ENCODE peak calls at places on chromosome 15, in ten cellular contexts. One of them, this sample, is unnamed.

GRCh38 chr15:28943611-28944230 is 57.9 kb downstream of the APBA2 start:
- DNase-seq in left lung: no peak
- DNase-seq in heart right ventricle: no peak
- DNase-seq in astrocyte: no peak
- DNase-seq in HL-60: no peak
- DNase-seq in kidney: no peak
- DNase-seq in neural progenitor cell: no peak
- DNase-seq in CD8-positive, alpha-beta memory T cell: no peak
- DNase-seq in A549: no peak
- DNase-seq in CD4-positive, alpha-beta T cell: no peak
- DNase-seq in this sample: no peak

GRCh38 chr15:92806763-92807162 is 93.4 kb upstream of the CHD2 start:
- DNase-seq in left lung: no peak
- DNase-seq in heart right ventricle: peak
- DNase-seq in astrocyte: no peak
- DNase-seq in HL-60: no peak
- DNase-seq in kidney: no peak
- DNase-seq in neural progenitor cell: no peak
- DNase-seq in CD8-positive, alpha-beta memory T cell: no peak
- DNase-seq in A549: no peak
- DNase-seq in CD4-positive, alpha-beta T cell: no peak
- DNase-seq in this sample: no peak

GRCh38 chr15:68055224-68055705 is 1.1 kb downstream of the PIAS1 start:
- DNase-seq in left lung: no peak
- DNase-seq in heart right ventricle: no peak
- DNase-seq in astrocyte: peak
- DNase-seq in HL-60: no peak
- DNase-seq in kidney: no peak
- DNase-seq in neural progenitor cell: peak
- DNase-seq in CD8-positive, alpha-beta memory T cell: peak
- DNase-seq in A549: no peak
- DNase-seq in CD4-positive, alpha-beta T cell: peak
- DNase-seq in this sample: peak

GRCh38 chr15:73329501-73330200 is 39.1 kb downstream of the HCN4 start:
- DNase-seq in left lung: no peak
- DNase-seq in heart right ventricle: no peak
- DNase-seq in astrocyte: no peak
- DNase-seq in HL-60: no peak
- DNase-seq in kidney: peak
- DNase-seq in neural progenitor cell: no peak
- DNase-seq in CD8-positive, alpha-beta memory T cell: no peak
- DNase-seq in A549: no peak
- DNase-seq in CD4-positive, alpha-beta T cell: no peak
- DNase-seq in this sample: no peak

GRCh38 chr15:75145027-75145841 is 56.4 kb upstream of the C15orf39 start:
- DNase-seq in left lung: no peak
- DNase-seq in heart right ventricle: no peak
- DNase-seq in astrocyte: no peak
- DNase-seq in HL-60: no peak
- DNase-seq in kidney: no peak
- DNase-seq in neural progenitor cell: no peak
- DNase-seq in CD8-positive, alpha-beta memory T cell: no peak
- DNase-seq in A549: peak
- DNase-seq in CD4-positive, alpha-beta T cell: no peak
- DNase-seq in this sample: no peak

GRCh38 chr15:53634517-53635106 is 124.9 kb downstream of the WDR72 start:
- DNase-seq in left lung: no peak
- DNase-seq in heart right ventricle: no peak
- DNase-seq in astrocyte: no peak
- DNase-seq in HL-60: no peak
- DNase-seq in kidney: no peak
- DNase-seq in neural progenitor cell: no peak
- DNase-seq in CD8-positive, alpha-beta memory T cell: no peak
- DNase-seq in A549: no peak
- DNase-seq in CD4-positive, alpha-beta T cell: no peak
- DNase-seq in this sample: no peak

GRCh38 chr15:75051161-75051560 is 27.8 kb downstream of the PPCDC start:
- DNase-seq in left lung: no peak
- DNase-seq in heart right ventricle: peak
- DNase-seq in astrocyte: no peak
- DNase-seq in HL-60: no peak
- DNase-seq in kidney: peak
- DNase-seq in neural progenitor cell: no peak
- DNase-seq in CD8-positive, alpha-beta memory T cell: no peak
- DNase-seq in A549: no peak
- DNase-seq in CD4-positive, alpha-beta T cell: no peak
- DNase-seq in this sample: no peak

GRCh38 chr15:56736308-56736707 is 3.0 kb upstream of the ZNF280D start:
- DNase-seq in left lung: no peak
- DNase-seq in heart right ventricle: no peak
- DNase-seq in astrocyte: peak
- DNase-seq in HL-60: no peak
- DNase-seq in kidney: no peak
- DNase-seq in neural progenitor cell: no peak
- DNase-seq in CD8-positive, alpha-beta memory T cell: no peak
- DNase-seq in A549: no peak
- DNase-seq in CD4-positive, alpha-beta T cell: no peak
- DNase-seq in this sample: no peak

GRCh38 chr15:74790080-74790916 is 8.4 kb downstream of the CSK start:
- DNase-seq in left lung: peak
- DNase-seq in heart right ventricle: peak
- DNase-seq in astrocyte: peak
- DNase-seq in HL-60: peak
- DNase-seq in kidney: peak
- DNase-seq in neural progenitor cell: no peak
- DNase-seq in CD8-positive, alpha-beta memory T cell: no peak
- DNase-seq in A549: no peak
- DNase-seq in CD4-positive, alpha-beta T cell: no peak
- DNase-seq in this sample: no peak

GRCh38 chr15:57922780-57923179 is 142.7 kb downstream of the ALDH1A2 start:
- DNase-seq in left lung: peak
- DNase-seq in heart right ventricle: peak
- DNase-seq in astrocyte: no peak
- DNase-seq in HL-60: no peak
- DNase-seq in kidney: peak
- DNase-seq in neural progenitor cell: no peak
- DNase-seq in CD8-positive, alpha-beta memory T cell: no peak
- DNase-seq in A549: no peak
- DNase-seq in CD4-positive, alpha-beta T cell: no peak
- DNase-seq in this sample: no peak

GRCh38 chr15:78790027-78790426 is 21.2 kb downstream of the ADAMTS7 start:
- DNase-seq in left lung: no peak
- DNase-seq in heart right ventricle: no peak
- DNase-seq in astrocyte: no peak
- DNase-seq in HL-60: peak
- DNase-seq in kidney: no peak
- DNase-seq in neural progenitor cell: no peak
- DNase-seq in CD8-positive, alpha-beta memory T cell: no peak
- DNase-seq in A549: no peak
- DNase-seq in CD4-positive, alpha-beta T cell: no peak
- DNase-seq in this sample: no peak

GRCh38 chr15:38477637-38478036 is 23.7 kb downstream of the FAM98B start:
- DNase-seq in left lung: no peak
- DNase-seq in heart right ventricle: no peak
- DNase-seq in astrocyte: peak
- DNase-seq in HL-60: no peak
- DNase-seq in kidney: no peak
- DNase-seq in neural progenitor cell: no peak
- DNase-seq in CD8-positive, alpha-beta memory T cell: no peak
- DNase-seq in A549: no peak
- DNase-seq in CD4-positive, alpha-beta T cell: no peak
- DNase-seq in this sample: no peak

GRCh38 chr15:31471731-31472430 is 145.2 kb downstream of the KLF13 start:
- DNase-seq in left lung: no peak
- DNase-seq in heart right ventricle: no peak
- DNase-seq in astrocyte: peak
- DNase-seq in HL-60: no peak
- DNase-seq in kidney: no peak
- DNase-seq in neural progenitor cell: no peak
- DNase-seq in CD8-positive, alpha-beta memory T cell: no peak
- DNase-seq in A549: no peak
- DNase-seq in CD4-positive, alpha-beta T cell: no peak
- DNase-seq in this sample: no peak

GRCh38 chr15:48954538-48954937 is 9.2 kb downstream of the SHC4 start:
- DNase-seq in left lung: no peak
- DNase-seq in heart right ventricle: no peak
- DNase-seq in astrocyte: peak
- DNase-seq in HL-60: no peak
- DNase-seq in kidney: no peak
- DNase-seq in neural progenitor cell: peak
- DNase-seq in CD8-positive, alpha-beta memory T cell: no peak
- DNase-seq in A549: no peak
- DNase-seq in CD4-positive, alpha-beta T cell: no peak
- DNase-seq in this sample: no peak

GRCh38 chr15:69540622-69541021 is 88.0 kb downstream of the RPLP1 start:
- DNase-seq in left lung: no peak
- DNase-seq in heart right ventricle: no peak
- DNase-seq in astrocyte: no peak
- DNase-seq in HL-60: no peak
- DNase-seq in kidney: no peak
- DNase-seq in neural progenitor cell: no peak
- DNase-seq in CD8-positive, alpha-beta memory T cell: no peak
- DNase-seq in A549: no peak
- DNase-seq in CD4-positive, alpha-beta T cell: no peak
- DNase-seq in this sample: no peak

GRCh38 chr15:69359724-69360123 is 54.4 kb upstream of the KIF23 start:
- DNase-seq in left lung: no peak
- DNase-seq in heart right ventricle: no peak
- DNase-seq in astrocyte: peak
- DNase-seq in HL-60: no peak
- DNase-seq in kidney: no peak
- DNase-seq in neural progenitor cell: no peak
- DNase-seq in CD8-positive, alpha-beta memory T cell: no peak
- DNase-seq in A549: no peak
- DNase-seq in CD4-positive, alpha-beta T cell: no peak
- DNase-seq in this sample: no peak

GRCh38 chr15:52082197-52083036 is 30.2 kb downstream of the BCL2L10 start:
- DNase-seq in left lung: no peak
- DNase-seq in heart right ventricle: no peak
- DNase-seq in astrocyte: peak
- DNase-seq in HL-60: no peak
- DNase-seq in kidney: no peak
- DNase-seq in neural progenitor cell: peak
- DNase-seq in CD8-positive, alpha-beta memory T cell: no peak
- DNase-seq in A549: no peak
- DNase-seq in CD4-positive, alpha-beta T cell: no peak
- DNase-seq in this sample: no peak

GRCh38 chr15:40906947-40907802 is 12.9 kb downstream of the VPS18 start:
- DNase-seq in left lung: peak
- DNase-seq in heart right ventricle: peak
- DNase-seq in astrocyte: peak
- DNase-seq in HL-60: no peak
- DNase-seq in kidney: peak
- DNase-seq in neural progenitor cell: no peak
- DNase-seq in CD8-positive, alpha-beta memory T cell: peak
- DNase-seq in A549: no peak
- DNase-seq in CD4-positive, alpha-beta T cell: peak
- DNase-seq in this sample: no peak
- H3K27ac ChIP-seq in left lung: peak
- H3K27ac ChIP-seq in heart right ventricle: peak
- H3K27ac ChIP-seq in astrocyte: peak
- H3K27ac ChIP-seq in HL-60: peak
- H3K27ac ChIP-seq in kidney: peak
- H3K27ac ChIP-seq in neural progenitor cell: no peak
- H3K27ac ChIP-seq in CD8-positive, alpha-beta memory T cell: peak
- H3K27ac ChIP-seq in A549: peak
- H3K27ac ChIP-seq in CD4-positive, alpha-beta T cell: peak
- H3K27ac ChIP-seq in this sample: peak

GRCh38 chr15:98160236-98160635 is 199.7 kb downstream of the ARRDC4 start:
- DNase-seq in left lung: no peak
- DNase-seq in heart right ventricle: no peak
- DNase-seq in astrocyte: no peak
- DNase-seq in HL-60: no peak
- DNase-seq in kidney: no peak
- DNase-seq in neural progenitor cell: no peak
- DNase-seq in CD8-positive, alpha-beta memory T cell: peak
- DNase-seq in A549: no peak
- DNase-seq in CD4-positive, alpha-beta T cell: no peak
- DNase-seq in this sample: no peak
- H3K27ac ChIP-seq in left lung: no peak
- H3K27ac ChIP-seq in heart right ventricle: no peak
- H3K27ac ChIP-seq in astrocyte: no peak
- H3K27ac ChIP-seq in HL-60: no peak
- H3K27ac ChIP-seq in kidney: no peak
- H3K27ac ChIP-seq in neural progenitor cell: no peak
- H3K27ac ChIP-seq in CD8-positive, alpha-beta memory T cell: no peak
- H3K27ac ChIP-seq in A549: no peak
- H3K27ac ChIP-seq in CD4-positive, alpha-beta T cell: no peak
- H3K27ac ChIP-seq in this sample: no peak

GRCh38 chr15:91694829-91695205 is 158.7 kb upstream of the SLCO3A1 start:
- DNase-seq in left lung: no peak
- DNase-seq in heart right ventricle: no peak
- DNase-seq in astrocyte: peak
- DNase-seq in HL-60: no peak
- DNase-seq in kidney: no peak
- DNase-seq in neural progenitor cell: no peak
- DNase-seq in CD8-positive, alpha-beta memory T cell: no peak
- DNase-seq in A549: no peak
- DNase-seq in CD4-positive, alpha-beta T cell: no peak
- DNase-seq in this sample: no peak
- H3K27ac ChIP-seq in left lung: peak
- H3K27ac ChIP-seq in heart right ventricle: peak
- H3K27ac ChIP-seq in astrocyte: peak
- H3K27ac ChIP-seq in HL-60: no peak
- H3K27ac ChIP-seq in kidney: no peak
- H3K27ac ChIP-seq in neural progenitor cell: no peak
- H3K27ac ChIP-seq in CD8-positive, alpha-beta memory T cell: no peak
- H3K27ac ChIP-seq in A549: no peak
- H3K27ac ChIP-seq in CD4-positive, alpha-beta T cell: no peak
- H3K27ac ChIP-seq in this sample: peak

GRCh38 chr15:81895723-81896122 is 150.1 kb downstream of the MEX3B start:
- DNase-seq in left lung: no peak
- DNase-seq in heart right ventricle: no peak
- DNase-seq in astrocyte: no peak
- DNase-seq in HL-60: no peak
- DNase-seq in kidney: no peak
- DNase-seq in neural progenitor cell: no peak
- DNase-seq in CD8-positive, alpha-beta memory T cell: no peak
- DNase-seq in A549: no peak
- DNase-seq in CD4-positive, alpha-beta T cell: no peak
- DNase-seq in this sample: no peak

GRCh38 chr15:81899730-81900129 is 146.1 kb downstream of the MEX3B start:
- DNase-seq in left lung: no peak
- DNase-seq in heart right ventricle: no peak
- DNase-seq in astrocyte: no peak
- DNase-seq in HL-60: no peak
- DNase-seq in kidney: no peak
- DNase-seq in neural progenitor cell: no peak
- DNase-seq in CD8-positive, alpha-beta memory T cell: no peak
- DNase-seq in A549: no peak
- DNase-seq in CD4-positive, alpha-beta T cell: no peak
- DNase-seq in this sample: no peak

GRCh38 chr15:81899024-81899423 is 146.8 kb downstream of the MEX3B start:
- DNase-seq in left lung: no peak
- DNase-seq in heart right ventricle: no peak
- DNase-seq in astrocyte: no peak
- DNase-seq in HL-60: no peak
- DNase-seq in kidney: no peak
- DNase-seq in neural progenitor cell: no peak
- DNase-seq in CD8-positive, alpha-beta memory T cell: no peak
- DNase-seq in A549: no peak
- DNase-seq in CD4-positive, alpha-beta T cell: no peak
- DNase-seq in this sample: no peak

GRCh38 chr15:81897011-81897677 is 148.7 kb downstream of the MEX3B start:
- DNase-seq in left lung: no peak
- DNase-seq in heart right ventricle: no peak
- DNase-seq in astrocyte: peak
- DNase-seq in HL-60: no peak
- DNase-seq in kidney: no peak
- DNase-seq in neural progenitor cell: no peak
- DNase-seq in CD8-positive, alpha-beta memory T cell: no peak
- DNase-seq in A549: no peak
- DNase-seq in CD4-positive, alpha-beta T cell: no peak
- DNase-seq in this sample: no peak

GRCh38 chr15:81901323-81901722 is 144.5 kb downstream of the MEX3B start:
- DNase-seq in left lung: no peak
- DNase-seq in heart right ventricle: no peak
- DNase-seq in astrocyte: no peak
- DNase-seq in HL-60: no peak
- DNase-seq in kidney: no peak
- DNase-seq in neural progenitor cell: no peak
- DNase-seq in CD8-positive, alpha-beta memory T cell: no peak
- DNase-seq in A549: no peak
- DNase-seq in CD4-positive, alpha-beta T cell: no peak
- DNase-seq in this sample: no peak
- H3K27ac ChIP-seq in left lung: no peak
- H3K27ac ChIP-seq in heart right ventricle: no peak
- H3K27ac ChIP-seq in astrocyte: no peak
- H3K27ac ChIP-seq in HL-60: no peak
- H3K27ac ChIP-seq in kidney: no peak
- H3K27ac ChIP-seq in neural progenitor cell: no peak
- H3K27ac ChIP-seq in CD8-positive, alpha-beta memory T cell: no peak
- H3K27ac ChIP-seq in A549: no peak
- H3K27ac ChIP-seq in CD4-positive, alpha-beta T cell: no peak
- H3K27ac ChIP-seq in this sample: no peak

This sample was measured in substantia nigra.